ENCODE peak calls at places on chromosomes 16 and 17, in five cellular contexts. K is lower lobe of right lung, O is sigmoid colon, C is tibial nerve, N is spleen. U is an unnamed sample.

GRCh38 chr17:21174719-21175118 is 39.2 kb downstream of the TMEM11 start:
- DNase-seq in K (no peak), O (no peak), C (no peak), N (no peak), U (no peak)

GRCh38 chr17:82105882-82106696 is 8.1 kb upstream of the FASN start:
- DNase-seq in K (peak; percentile 90), O (peak; percentile 73), C (no peak), N (peak; percentile 91), U (peak; percentile 74)

GRCh38 chr17:76383645-76384221 is 676 bp upstream of the SPHK1 start:
- DNase-seq in K (peak; percentile 70), O (no peak), C (peak; percentile 20), N (peak; percentile 88), U (peak; percentile 54)

GRCh38 chr16:89256651-89257254 is 39.2 kb downstream of the ZNF778 start:
- DNase-seq in K (peak; percentile 70), O (peak; percentile 75), C (no peak), N (peak; percentile 81), U (peak; percentile 81)

GRCh38 chr16:68778551-68779231 is 41.6 kb downstream of the CDH1 start:
- DNase-seq in K (no peak), O (no peak), C (no peak), N (no peak), U (no peak)

GRCh38 chr17:48814504-48814903 is 2.5 kb downstream of the TTLL6 start:
- DNase-seq in K (no peak), O (no peak), C (no peak), N (no peak), U (peak; percentile 28)

GRCh38 chr16:10181196-10182162 is 749 bp downstream of the GRIN2A start:
- DNase-seq in K (peak; percentile 65), O (peak; percentile 75), C (no peak), N (peak; percentile 84), U (peak; percentile 54)

GRCh38 chr17:32783602-32784001 is 93.3 kb downstream of the MYO1D start:
- DNase-seq in K (no peak), O (no peak), C (no peak), N (no peak), U (no peak)

GRCh38 chr17:48336986-48337385 is 93.0 kb downstream of the SKAP1 start:
- DNase-seq in K (no peak), O (no peak), C (no peak), N (no peak), U (no peak)

GRCh38 chr17:37737081-37737480 is 7.8 kb downstream of the HNF1B start:
- DNase-seq in K (no peak), O (no peak), C (no peak), N (no peak), U (no peak)

GRCh38 chr17:9541718-9542117 is 33.9 kb downstream of the STX8 start:
- DNase-seq in K (no peak), O (no peak), C (no peak), N (no peak), U (no peak)

GRCh38 chr16:89103156-89103555 is 9.5 kb downstream of the ACSF3 start:
- DNase-seq in K (peak; percentile 17), O (no peak), C (no peak), N (peak; percentile 39), U (no peak)

GRCh38 chr16:67537270-67537635 is 8.6 kb downstream of the RIPOR1 start:
- DNase-seq in K (peak; percentile 74), O (peak; percentile 87), C (no peak), N (peak; percentile 94), U (peak; percentile 83)

GRCh38 chr17:68433911-68434503 is 23.3 kb downstream of the WIPI1 start:
- DNase-seq in K (no peak), O (no peak), C (no peak), N (peak; percentile 19), U (no peak)

GRCh38 chr17:64491034-64491860 is 5.6 kb downstream of the POLG2 start:
- DNase-seq in K (no peak), O (no peak), C (no peak), N (no peak), U (no peak)

GRCh38 chr17:41026668-41027471 is at the start of gene KRTAP1-5:
- DNase-seq in K (no peak), O (no peak), C (no peak), N (no peak), U (no peak)

GRCh38 chr17:82034371-82035011 is 3.0 kb downstream of the DCXR start:
- DNase-seq in K (no peak), O (no peak), C (no peak), N (no peak), U (no peak)

GRCh38 chr16:21222495-21223337 is 10.8 kb upstream of the ANKS4B start:
- DNase-seq in K (no peak), O (no peak), C (no peak), N (no peak), U (no peak)

GRCh38 chr16:57642368-57643135 is 14.1 kb downstream of the ADGRG1 start:
- DNase-seq in K (no peak), O (no peak), C (no peak), N (no peak), U (no peak)

GRCh38 chr16:69927056-69927757 is 23.9 kb upstream of the CLEC18A start:
- DNase-seq in K (no peak), O (peak; percentile 85), C (peak; percentile 64), N (no peak), U (peak; percentile 89)

GRCh38 chr16:24610421-24610765 is 71.0 kb downstream of the RBBP6 start:
- DNase-seq in K (no peak), O (no peak), C (no peak), N (peak; percentile 73), U (peak; percentile 30)

GRCh38 chr17:76872221-76872873 is 4.1 kb downstream of the MGAT5B start:
- DNase-seq in K (no peak), O (no peak), C (no peak), N (peak; percentile 51), U (no peak)

GRCh38 chr17:75044716-75045115 is 2.1 kb downstream of the ATP5PD start:
- DNase-seq in K (no peak), O (peak; percentile 6), C (no peak), N (no peak), U (no peak)

GRCh38 chr17:70875729-70876344 is 706.5 kb downstream of the KCNJ2 start:
- DNase-seq in K (no peak), O (no peak), C (no peak), N (no peak), U (no peak)

GRCh38 chr16:20938426-20938825 is 37.9 kb downstream of the LYRM1 start:
- DNase-seq in K (no peak), O (no peak), C (no peak), N (no peak), U (no peak)

DNA sequence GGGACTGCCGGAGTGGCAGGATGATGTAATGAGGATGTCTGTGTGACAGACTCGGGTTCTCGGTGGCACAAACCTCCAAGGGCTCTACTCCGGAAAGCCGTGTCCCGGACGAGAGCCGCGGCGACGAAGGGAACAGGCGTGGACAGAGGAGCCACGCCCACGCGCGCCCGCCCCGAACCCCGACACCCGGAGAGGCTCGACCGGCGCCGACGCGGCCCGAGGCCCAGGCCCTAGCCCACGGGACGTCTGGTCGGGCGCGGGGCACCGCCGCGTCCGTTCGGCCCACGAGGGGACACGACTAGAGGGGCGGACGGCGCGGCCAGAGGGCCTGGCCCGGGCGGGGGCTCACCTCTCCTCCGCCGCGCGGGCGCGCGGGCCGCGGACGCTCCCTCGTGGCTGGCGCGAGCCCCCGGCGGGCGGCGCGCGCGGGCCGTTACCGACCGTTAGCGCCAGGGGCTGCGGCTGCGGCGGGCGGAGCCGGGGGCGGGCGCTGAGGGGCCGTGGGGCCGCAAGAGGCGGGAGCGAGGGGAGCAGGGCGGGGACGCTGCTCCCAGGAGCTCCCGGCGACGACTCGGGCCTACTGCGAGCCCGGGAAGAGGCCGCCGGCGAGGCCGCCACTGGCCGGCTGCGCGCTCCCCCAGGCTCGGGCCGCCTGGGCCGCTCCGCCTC is 2.1 kb upstream of the IRX5 start:
- DNase-seq in K (peak; percentile 90), O (no peak), C (no peak), N (peak; percentile 89), U (peak; percentile 85)
- H3K27me3 ChIP-seq in K (peaks cover 63% of the 10 kb centered on the region), O (peaks cover 53% of the 10 kb centered on the region), C (peaks cover 10% of the 10 kb centered on the region), N (no peaks in the 10 kb centered on the region), U (peaks cover 3% of the 10 kb centered on the region)

GRCh38 chr16:74874912-74875311 is 100.3 kb upstream of the FA2H start:
- DNase-seq in K (no peak), O (no peak), C (no peak), N (no peak), U (no peak)
- H3K27ac ChIP-seq in K (no peak overlapping the region), O (no peak overlapping the region), C (no peak overlapping the region), N (no peak overlapping the region), U (no peak overlapping the region)

GRCh38 chr17:336110-337021 is 16.2 kb downstream of the RPH3AL start:
- DNase-seq in K (peak; percentile 86), O (peak; percentile 85), C (peak; percentile 51), N (peak; percentile 88), U (peak; percentile 83)

GRCh38 chr17:337453-337852 is 15.2 kb downstream of the RPH3AL start:
- DNase-seq in K (no peak), O (peak; percentile 36), C (no peak), N (peak; percentile 70), U (no peak)

GRCh38 chr17:338442-339192 is 14.0 kb downstream of the RPH3AL start:
- DNase-seq in K (no peak), O (peak; percentile 66), C (no peak), N (peak; percentile 85), U (peak; percentile 52)

GRCh38 chr17:337022-337420 is 15.6 kb downstream of the RPH3AL start:
- DNase-seq in K (no peak), O (no peak), C (no peak), N (no peak), U (no peak)

DNA sequence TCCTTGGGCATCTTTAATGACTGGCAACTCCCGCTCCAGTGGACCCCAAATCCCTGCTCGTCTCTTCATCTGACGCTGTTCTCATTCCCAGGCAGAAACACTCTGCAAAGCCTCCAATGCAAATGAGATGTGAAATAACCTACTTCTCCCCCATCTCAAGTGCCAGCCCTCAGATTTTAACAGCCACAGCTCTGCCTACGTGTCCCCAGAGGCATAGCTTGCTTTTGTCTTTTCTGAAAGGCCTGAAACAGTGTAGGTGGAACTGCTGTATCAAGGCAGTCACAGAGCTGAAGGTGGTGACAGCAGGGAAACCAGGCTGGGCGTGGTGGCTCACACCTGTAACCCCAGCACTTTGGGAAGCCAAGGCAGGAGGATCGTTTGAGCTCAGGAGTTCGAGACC is 14.7 kb downstream of the RPH3AL start:
- DNase-seq in K (no peak), O (no peak), C (no peak), N (peak; percentile 18), U (no peak)
- H3K4me1 ChIP-seq in K (peaks cover 48% of the 10 kb centered on the region), O (no peaks in the 10 kb centered on the region), C (no peaks in the 10 kb centered on the region), N (peaks cover 67% of the 10 kb centered on the region), U (peaks cover 19% of the 10 kb centered on the region)

DNA sequence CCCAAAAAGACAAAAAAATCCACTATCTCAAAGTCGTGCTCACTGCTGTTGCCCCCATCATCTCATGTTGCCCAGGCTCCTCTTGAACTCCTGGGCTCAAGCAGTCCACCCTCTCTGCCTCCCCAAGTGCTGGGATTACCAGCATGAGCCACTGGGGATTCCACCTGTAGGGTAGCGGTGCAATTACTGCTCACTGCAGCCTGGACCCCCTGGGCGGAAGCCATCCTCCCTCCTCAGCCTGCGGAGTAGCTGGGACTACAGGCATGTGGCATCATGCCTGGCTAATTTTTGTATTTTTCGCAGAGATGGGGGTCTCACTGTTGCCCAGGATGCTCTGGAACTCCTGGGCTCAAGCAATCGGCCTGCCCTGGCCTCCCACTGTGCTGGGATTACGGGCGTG is 37.9 kb upstream of the BHLHA9 start:
- DNase-seq in K (no peak), O (no peak), C (no peak), N (no peak), U (no peak)
- H3K27me3 ChIP-seq in K (peaks cover 31% of the 10 kb centered on the region), O (peaks cover 22% of the 10 kb centered on the region), C (no peaks in the 10 kb centered on the region), N (no peaks in the 10 kb centered on the region), U (no peaks in the 10 kb centered on the region)

U was measured in psoas muscle.